ENCODE peak calls at places on chromosomes 5 and 9, in nine cellular contexts. H, M, N, K, T, O, L, X and B are unnamed samples.

GRCh38 chr9:1198085-1198484 is 147.9 kb downstream of the DMRT2 start:
- DNase-seq in H (no peak), M (no peak), N (no peak), K (no peak), T (no peak), O (no peak), L (no peak), X (no peak), B (no peak)

GRCh38 chr5:140175367-140176027 is 509 bp downstream of the CYSTM1 start:
- DNase-seq in H (peak; percentile 93), M (peak; percentile 94), N (peak; percentile 74), K (peak; percentile 55), T (peak; percentile 56), O (no peak), L (peak; percentile 74), X (peak; percentile 75), B (peak; percentile 83)

GRCh38 chr5:173963867-173964429 is 25.0 kb upstream of the C5orf47 start:
- DNase-seq in H (no peak), M (no peak), N (no peak), K (no peak), T (peak; percentile 64), O (no peak), L (no peak), X (no peak), B (peak; percentile 41)

GRCh38 chr9:127721391-127721821 is 5.5 kb downstream of the TTC16 start:
- DNase-seq in H (no peak), M (no peak), N (no peak), K (no peak), T (no peak), O (peak; percentile 56), L (peak; percentile 77), X (no peak), B (peak; percentile 67)

GRCh38 chr5:75239681-75240080 is 3.0 kb upstream of the ANKRD31 start:
- DNase-seq in H (no peak), M (no peak), N (no peak), K (no peak), T (no peak), O (peak; percentile 51), L (no peak), X (no peak), B (no peak)

GRCh38 chr9:95107976-95108375 is 209.5 kb downstream of the FANCC start:
- DNase-seq in H (peak; percentile 62), M (no peak), N (no peak), K (no peak), T (no peak), O (no peak), L (no peak), X (no peak), B (no peak)

GRCh38 chr9:76818271-76818670 is 54.0 kb downstream of the PCA3 start:
- DNase-seq in H (peak; percentile 95), M (no peak), N (peak; percentile 69), K (peak; percentile 8), T (peak; percentile 21), O (peak; percentile 91), L (peak; percentile 63), X (no peak), B (peak; percentile 69)

GRCh38 chr5:84438456-84438855 is 53.8 kb upstream of the EDIL3 start:
- DNase-seq in H (no peak), M (no peak), N (no peak), K (no peak), T (no peak), O (no peak), L (no peak), X (no peak), B (no peak)

GRCh38 chr5:96714951-96715451 is 52.8 kb downstream of the CAST start:
- DNase-seq in H (peak; percentile 73), M (no peak), N (peak; percentile 63), K (peak; percentile 79), T (peak; percentile 58), O (peak; percentile 58), L (peak; percentile 38), X (no peak), B (peak; percentile 75)

GRCh38 chr5:72441861-72442540 is 65.2 kb downstream of the ZNF366 start:
- DNase-seq in H (no peak), M (no peak), N (no peak), K (no peak), T (no peak), O (peak; percentile 4), L (peak; percentile 34), X (no peak), B (no peak)

DNA sequence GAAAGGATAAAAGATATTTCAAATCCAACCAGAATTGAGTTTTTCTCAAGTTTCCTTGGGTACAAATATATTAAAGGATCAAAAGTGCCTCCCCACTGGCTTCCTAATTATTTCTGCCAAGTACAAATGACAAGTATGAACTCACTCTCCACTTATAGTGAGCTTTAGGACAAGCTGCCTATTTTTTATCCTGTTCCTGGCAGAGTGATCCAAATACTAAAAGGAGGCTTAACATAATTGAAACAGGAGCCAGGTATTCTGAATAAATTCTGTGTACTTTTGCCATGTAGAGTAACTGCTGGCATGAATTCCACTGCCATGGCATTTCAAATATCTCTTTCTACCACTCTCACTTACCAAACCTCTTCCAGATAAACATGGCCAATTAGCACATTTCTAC is 171.1 kb downstream of the EPB41L4A start:
- DNase-seq in H (no peak), M (no peak), N (no peak), K (no peak), T (peak; percentile 19), O (no peak), L (no peak), X (no peak), B (no peak)
- TF ChIP-seq CTCF in H (no peak), M (no peak), N (no peak), K (no peak), T (no peak), O (no peak), L (no peak), X (no peak), B (no peak)

GRCh38 chr5:31048975-31049290 is 144.6 kb upstream of the CDH6 start:
- DNase-seq in H (no peak), M (no peak), N (no peak), K (no peak), T (no peak), O (no peak), L (no peak), X (no peak), B (no peak)

GRCh38 chr5:31054436-31054835 is 139.1 kb upstream of the CDH6 start:
- DNase-seq in H (no peak), M (no peak), N (no peak), K (no peak), T (no peak), O (no peak), L (no peak), X (no peak), B (no peak)

GRCh38 chr5:31049461-31049860 is 144.0 kb upstream of the CDH6 start:
- DNase-seq in H (no peak), M (no peak), N (no peak), K (no peak), T (no peak), O (no peak), L (no peak), X (no peak), B (no peak)

GRCh38 chr5:31049933-31050704 is 143.4 kb upstream of the CDH6 start:
- DNase-seq in H (no peak), M (no peak), N (no peak), K (no peak), T (no peak), O (no peak), L (no peak), X (no peak), B (no peak)

GRCh38 chr5:31052937-31053658 is 140.4 kb upstream of the CDH6 start:
- DNase-seq in H (no peak), M (no peak), N (no peak), K (no peak), T (no peak), O (no peak), L (no peak), X (no peak), B (no peak)
- H3K27ac ChIP-seq in H (no peak overlapping the region), M (no peak overlapping the region), N (no peak overlapping the region), K (no peak overlapping the region), T (no peak overlapping the region), O (no peak overlapping the region), L (no peak overlapping the region), X (no peak overlapping the region), B (no peak overlapping the region)

GRCh38 chr9:17134843-17135577 is at the start of gene CNTLN:
- DNase-seq in H (peak; percentile 98), M (peak; percentile 92), N (peak; percentile 97), K (peak; percentile 71), T (peak; percentile 84), O (peak; percentile 41), L (peak; percentile 90), X (peak; percentile 26), B (peak; percentile 93)
- TF ChIP-seq POLR2A in H (no peak), M (no peak), N (peak; percentile 9), K (peak; percentile 48), T (peak; percentile 67), O (peak; percentile 77), L (peak; percentile 95), X (no peak), B (peak; percentile 37)

DNA sequence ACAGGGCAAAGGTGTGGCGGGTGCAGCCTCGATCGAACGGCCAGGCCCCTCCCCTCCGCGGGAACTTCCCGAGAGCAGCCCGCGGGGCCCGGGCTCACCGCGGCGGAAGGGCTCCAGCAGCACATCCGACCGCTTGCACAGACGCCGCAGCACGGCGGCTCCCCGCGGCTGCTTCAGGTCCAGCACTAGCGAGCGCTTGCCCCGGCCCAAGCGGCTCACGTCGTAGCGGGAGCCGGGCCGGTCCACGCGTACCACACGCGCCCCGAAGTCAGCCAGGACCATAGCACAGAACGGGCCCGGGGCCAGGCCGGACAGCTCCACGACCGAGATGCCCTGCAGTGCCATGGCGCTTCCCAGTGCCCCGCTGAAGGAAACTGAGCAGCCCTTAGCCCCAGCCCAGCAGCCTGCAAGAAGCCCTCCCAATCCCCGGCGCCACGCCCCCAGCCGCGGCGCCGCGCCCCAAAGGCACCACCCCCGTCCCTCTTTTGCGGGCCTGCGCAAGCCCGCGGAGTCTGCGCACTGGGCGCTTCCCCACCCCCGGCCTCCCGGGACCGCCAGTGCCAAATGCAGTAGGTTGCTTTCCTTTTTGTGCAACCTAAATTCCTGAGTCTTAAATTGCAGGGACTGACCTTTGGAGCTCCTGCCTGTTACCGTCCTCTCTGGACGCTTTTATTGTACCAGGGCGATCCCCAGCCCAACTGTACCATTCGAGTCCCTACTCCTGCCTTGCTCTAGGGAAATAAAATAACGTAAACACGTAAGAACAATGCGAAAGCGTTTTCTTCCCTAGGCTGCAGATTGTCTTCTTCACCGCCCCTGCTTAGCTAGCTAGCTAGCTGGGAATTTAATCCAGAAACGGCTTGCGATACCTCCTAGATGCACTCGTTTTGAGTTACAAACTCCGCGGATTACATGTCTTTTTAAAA is at the start of gene AMACR:
- DNase-seq in H (peak; percentile 97), M (peak; percentile 98), N (peak; percentile 97), K (peak; percentile 87), T (peak; percentile 87), O (peak; percentile 71), L (peak; percentile 91), X (peak; percentile 88), B (peak; percentile 97)
- TF ChIP-seq CTCF in H (no peak), M (peak; percentile 23), N (no peak), K (no peak), T (no peak), O (no peak), L (no peak), X (no peak), B (no peak)